ENCODE peak calls at places on chromosomes 1 and 21, in ten cellular contexts. M, U, D, N, L, I, K, A, O and E are unnamed samples.

GRCh38 chr1:84165566-84165965 is 21.5 kb downstream of the PRKACB start:
- DNase-seq in M (no peak), O (no peak), K (no peak), I (no peak), L (no peak), A (no peak), N (no peak), U (no peak), D (no peak), E (no peak)

GRCh38 chr1:97925982-97926708 is 5.3 kb upstream of the DPYD start:
- DNase-seq in U (no peak), A (no peak), D (no peak), I (no peak), O (no peak), L (no peak), K (no peak), N (no peak), M (no peak), E (no peak)

GRCh38 chr1:222618001-222618879 is at the start of gene MIA3:
- DNase-seq in A (peak), M (peak), K (peak), U (peak), N (peak), I (peak), D (peak), L (peak), O (no peak), E (no peak)

GRCh38 chr1:18882511-18882910 is 19.8 kb downstream of the ALDH4A1 start:
- DNase-seq in K (no peak), D (no peak), A (no peak), N (no peak), O (no peak), L (no peak), I (no peak), U (no peak), M (peak), E (no peak)

GRCh38 chr1:101613549-101613948 is 376.7 kb downstream of the S1PR1 start:
- DNase-seq in U (peak), D (no peak), A (no peak), M (no peak), I (no peak), N (no peak), L (no peak), K (no peak), O (no peak), E (no peak)

GRCh38 chr1:77688939-77689338 is 6.5 kb upstream of the ZZZ3 start:
- DNase-seq in L (no peak), U (no peak), I (no peak), N (no peak), M (no peak), D (no peak), K (no peak), O (no peak), A (no peak), E (no peak)

GRCh38 chr1:200035956-200036615 is 8.6 kb downstream of the NR5A2 start:
- DNase-seq in D (no peak), K (no peak), L (no peak), U (no peak), O (no peak), N (peak), M (no peak), A (no peak), I (no peak), E (no peak)

GRCh38 chr1:40625476-40626382 is 39.8 kb downstream of the RIMS3 start:
- DNase-seq in L (no peak), A (no peak), I (no peak), N (no peak), U (no peak), K (no peak), M (no peak), O (peak), D (no peak), E (peak)

GRCh38 chr1:97919568-97920261 is 1.1 kb downstream of the DPYD start:
- DNase-seq in U (peak), O (no peak), A (no peak), M (peak), D (no peak), N (no peak), K (no peak), I (no peak), L (no peak), E (peak)

GRCh38 chr21:17709266-17709611 is 96.5 kb upstream of the BTG3 start:
- DNase-seq in I (no peak), K (no peak), M (no peak), L (no peak), O (no peak), N (no peak), D (no peak), A (no peak), U (no peak), E (no peak)

GRCh38 chr1:52920791-52921291 is 699 bp downstream of the ECHDC2 start:
- DNase-seq in U (no peak), A (no peak), M (peak), O (peak), K (no peak), D (no peak), L (peak), N (peak), I (no peak), E (no peak)

GRCh38 chr1:8739377-8739776 is 78.1 kb downstream of the RERE start:
- DNase-seq in I (no peak), D (no peak), N (no peak), M (no peak), L (no peak), A (no peak), K (no peak), U (no peak), O (no peak), E (no peak)

GRCh38 chr1:154186852-154187501 is 4.9 kb downstream of the TPM3 start:
- DNase-seq in A (no peak), O (peak), D (no peak), L (no peak), I (no peak), N (no peak), M (no peak), U (no peak), K (no peak), E (no peak)

GRCh38 chr1:11851171-11851570 is 3.6 kb upstream of the NPPA start:
- DNase-seq in M (no peak), O (no peak), A (no peak), D (no peak), U (no peak), L (no peak), N (no peak), I (no peak), K (no peak), E (no peak)

GRCh38 chr1:168428063-168428731 is 115.6 kb downstream of the XCL2 start:
- DNase-seq in N (no peak), I (no peak), O (no peak), K (no peak), A (no peak), D (no peak), M (peak), L (peak), U (no peak), E (no peak)

GRCh38 chr1:11168731-11169130 is 20.4 kb upstream of the ANGPTL7 start:
- DNase-seq in K (no peak), U (no peak), N (no peak), M (no peak), I (no peak), L (no peak), O (no peak), A (no peak), D (no peak), E (no peak)

GRCh38 chr1:25433389-25434186 is 2.9 kb downstream of the MACO1 start:
- DNase-seq in O (no peak), D (no peak), A (no peak), K (peak), I (no peak), L (no peak), M (peak), U (no peak), N (no peak), E (no peak)

GRCh38 chr1:3547055-3548005 is 64.0 kb downstream of the MEGF6 start:
- DNase-seq in I (no peak), D (no peak), N (no peak), O (no peak), A (no peak), U (no peak), K (no peak), L (no peak), M (no peak), E (no peak)

GRCh38 chr1:9292361-9293240 is at the start of gene SPSB1:
- DNase-seq in D (peak), L (peak), O (peak), I (peak), A (peak), U (peak), N (peak), M (peak), K (peak), E (peak)

GRCh38 chr1:1788646-1789431 is 10.6 kb upstream of the NADK start:
- DNase-seq in K (no peak), I (no peak), L (peak), N (peak), O (no peak), D (no peak), M (peak), A (no peak), U (peak), E (peak)

GRCh38 chr21:18832950-18833349 is 429.4 kb upstream of the TMPRSS15 start:
- DNase-seq in M (no peak), K (no peak), O (no peak), D (no peak), I (no peak), A (no peak), U (no peak), L (no peak), N (no peak), E (peak)

GRCh38 chr1:2135425-2135824 is 59.1 kb downstream of the FAAP20 start:
- DNase-seq in U (no peak), I (no peak), K (no peak), N (no peak), D (no peak), A (no peak), M (peak), O (no peak), L (peak), E (peak)

GRCh38 chr1:151811181-151811580 is 6.0 kb upstream of the LINGO4 start:
- DNase-seq in M (no peak), D (no peak), U (no peak), K (peak), N (no peak), L (no peak), I (no peak), A (no peak), O (no peak), E (no peak)

GRCh38 chr1:201539561-201540404 is 856 bp downstream of the NAV1 start:
- DNase-seq in I (peak), L (peak), M (no peak), D (no peak), K (peak), A (no peak), U (peak), N (no peak), O (peak), E (peak)

GRCh38 chr21:42836767-42837301 is 42.5 kb downstream of the WDR4 start:
- DNase-seq in L (no peak), O (no peak), K (no peak), A (no peak), M (peak), N (peak), D (no peak), I (no peak), U (no peak), E (no peak)

GRCh38 chr21:33348728-33349127 is 24.0 kb downstream of the IFNAR1 start:
- DNase-seq in K (no peak), D (no peak), N (no peak), I (no peak), O (no peak), A (no peak), L (no peak), U (peak), M (no peak), E (peak)

GRCh38 chr21:46154155-46154954 is 1.0 kb downstream of the FTCD start:
- DNase-seq in L (peak), U (no peak), M (no peak), I (no peak), K (no peak), A (no peak), D (no peak), N (no peak), O (no peak), E (no peak)

GRCh38 chr1:110309139-110309538 is 30.0 kb upstream of the RBM15 start:
- DNase-seq in K (no peak), D (no peak), L (no peak), U (peak), A (no peak), M (no peak), N (no peak), I (no peak), O (no peak), E (no peak)

GRCh38 chr1:218211241-218211640 is 73.9 kb upstream of the RRP15 start:
- DNase-seq in U (no peak), N (no peak), I (no peak), A (no peak), M (no peak), K (no peak), O (no peak), L (no peak), D (no peak), E (peak)

GRCh38 chr1:6743189-6744101 is 41.8 kb upstream of the CAMTA1 start:
- DNase-seq in A (no peak), I (peak), L (peak), M (peak), D (no peak), K (peak), N (peak), O (no peak), U (peak), E (peak)

GRCh38 chr1:201739492-201740085 is 89.4 kb upstream of the IPO9 start:
- DNase-seq in L (peak), I (no peak), D (peak), A (peak), K (no peak), M (no peak), N (peak), O (peak), U (peak), E (no peak)